ENCODE peak calls at places on chromosomes 16 and 17, in nine cellular contexts. G is T-helper 1 cell, O is body of pancreas, Z is occipital lobe, T is NCI-H1105, L is mesothelial cell of epicardium, N is pancreas, F is anterior cingulate cortex, K is iPS-NIHi11. H is an unnamed sample.

GRCh38 chr17:32010114-32010513 is 2.9 kb downstream of the LRRC37B start:
- DNase-seq in G (no peak), O (no peak), Z (no peak), T (no peak), L (no peak), N (no peak), F (no peak), K (no peak), H (no peak)

GRCh38 chr17:7686221-7687071 is 844 bp downstream of the TP53 start:
- DNase-seq in G (peak; percentile 89), O (peak; percentile 77), Z (peak; percentile 80), T (peak; percentile 90), L (peak; percentile 52), N (no peak), F (peak; percentile 73), K (peak; percentile 66), H (peak; percentile 97)

GRCh38 chr16:23294260-23294659 is 7.8 kb upstream of the SCNN1B start:
- DNase-seq in G (no peak), O (no peak), Z (no peak), T (no peak), L (no peak), N (no peak), F (no peak), K (no peak), H (no peak)

GRCh38 chr17:17675925-17676534 is 5.2 kb upstream of the RAI1 start:
- DNase-seq in G (peak; percentile 37), O (no peak), Z (peak; percentile 38), T (no peak), L (no peak), N (no peak), F (no peak), K (peak; percentile 55), H (no peak)

GRCh38 chr16:84043486-84044107 is 1.0 kb upstream of the SLC38A8 start:
- DNase-seq in G (no peak), O (no peak), Z (no peak), T (no peak), L (no peak), N (no peak), F (no peak), K (no peak), H (no peak)

GRCh38 chr17:28908640-28909098 is 5.8 kb upstream of the DHRS13 start:
- DNase-seq in G (no peak), O (no peak), Z (no peak), T (no peak), L (no peak), N (no peak), F (no peak), K (no peak), H (no peak)

GRCh38 chr16:7835032-7835431 is 502.4 kb downstream of the RBFOX1 start:
- DNase-seq in G (no peak), O (no peak), Z (no peak), T (peak; percentile 8), L (no peak), N (no peak), F (no peak), K (no peak), H (no peak)

GRCh38 chr17:71337903-71338302 is 782.9 kb upstream of the SOX9 start:
- DNase-seq in G (no peak), O (no peak), Z (no peak), T (no peak), L (no peak), N (no peak), F (no peak), K (no peak), H (no peak)

GRCh38 chr17:55895112-55895759 is 144.4 kb downstream of the PCTP start:
- DNase-seq in G (peak; percentile 1), O (no peak), Z (no peak), T (no peak), L (no peak), N (no peak), F (no peak), K (no peak), H (no peak)

GRCh38 chr17:31416503-31416923 is 25.0 kb downstream of the RAB11FIP4 start:
- DNase-seq in G (no peak), O (no peak), Z (peak; percentile 80), T (no peak), L (no peak), N (no peak), F (peak; percentile 44), K (no peak), H (peak; percentile 88)

GRCh38 chr17:82222816-82223215 is 6.0 kb upstream of the SLC16A3 start:
- DNase-seq in G (no peak), O (no peak), Z (no peak), T (no peak), L (no peak), N (no peak), F (no peak), K (no peak), H (no peak)

GRCh38 chr17:65037157-65037556 is 19.4 kb downstream of the GNA13 start:
- DNase-seq in G (no peak), O (no peak), Z (no peak), T (no peak), L (no peak), N (no peak), F (no peak), K (no peak), H (no peak)

GRCh38 chr16:59604331-59604730 is 870.2 kb upstream of the GOT2 start:
- DNase-seq in G (no peak), O (no peak), Z (no peak), T (no peak), L (no peak), N (no peak), F (no peak), K (no peak), H (no peak)

GRCh38 chr17:4073983-4074830 is 68.6 kb downstream of the ZZEF1 start:
- DNase-seq in G (no peak), O (no peak), Z (no peak), T (no peak), L (no peak), N (no peak), F (no peak), K (no peak), H (peak; percentile 12)

GRCh38 chr17:7840875-7841274 is 6.9 kb downstream of the KDM6B start:
- DNase-seq in G (no peak), O (no peak), Z (no peak), T (no peak), L (no peak), N (no peak), F (no peak), K (no peak), H (no peak)

GRCh38 chr16:15572329-15573001 is 70.5 kb downstream of the MARF1 start:
- DNase-seq in G (no peak), O (no peak), Z (no peak), T (no peak), L (no peak), N (no peak), F (no peak), K (no peak), H (no peak)

GRCh38 chr16:12675852-12676251 is 127.8 kb downstream of the CPPED1 start:
- DNase-seq in G (no peak), O (no peak), Z (no peak), T (no peak), L (no peak), N (no peak), F (no peak), K (no peak), H (no peak)

GRCh38 chr17:66549731-66550207 is 247.4 kb downstream of the PRKCA start:
- DNase-seq in G (no peak), O (no peak), Z (no peak), T (no peak), L (no peak), N (no peak), F (no peak), K (peak; percentile 48), H (no peak)